ENCODE peak calls at places on chromosomes 6 and 20, in six cellular contexts. T, Y, S, U, J and N are unnamed samples.

GRCh38 chr20:41599699-41600104 is 18.5 kb downstream of the CHD6 start:
- DNase-seq in U (no peak), S (peak; percentile 17), Y (no peak), J (no peak), T (no peak), N (no peak)

GRCh38 chr6:1316482-1317220 is 4.8 kb downstream of the FOXQ1 start:
- DNase-seq in T (no peak), U (peak; percentile 30), S (peak; percentile 63), Y (peak; percentile 70), J (no peak), N (no peak)

GRCh38 chr20:8401491-8401890 is 269.4 kb downstream of the PLCB1 start:
- DNase-seq in Y (no peak), S (no peak), U (no peak), T (no peak), J (no peak), N (no peak)

GRCh38 chr6:21900730-21901129 is 307.2 kb downstream of the SOX4 start:
- DNase-seq in T (no peak), J (no peak), U (no peak), Y (no peak), S (no peak), N (no peak)

GRCh38 chr6:6319947-6320811 is at the start of gene F13A1:
- DNase-seq in U (no peak), S (peak; percentile 72), J (no peak), Y (no peak), T (no peak), N (no peak)

GRCh38 chr6:168773788-168774187 is 332.8 kb downstream of the SMOC2 start:
- DNase-seq in J (no peak), T (no peak), Y (no peak), S (no peak), U (no peak), N (no peak)

GRCh38 chr6:37319156-37319555 is 34.6 kb upstream of the RNF8 start:
- DNase-seq in S (no peak), J (no peak), Y (no peak), T (no peak), U (no peak), N (no peak)

GRCh38 chr20:13857304-13857703 is 72.5 kb downstream of the NDUFAF5 start:
- DNase-seq in T (no peak), J (no peak), S (no peak), U (no peak), Y (no peak), N (no peak)

GRCh38 chr20:36454664-36455427 is 86.5 kb upstream of the MYL9 start:
- DNase-seq in U (no peak), T (no peak), J (no peak), S (peak; percentile 54), Y (peak; percentile 68), N (no peak)

GRCh38 chr6:121607716-121608115 is 172.3 kb downstream of the GJA1 start:
- DNase-seq in T (no peak), J (no peak), S (no peak), Y (no peak), U (no peak), N (no peak)

GRCh38 chr6:46688966-46689335 is 1.3 kb downstream of the TDRD6 start:
- DNase-seq in S (no peak), T (no peak), J (no peak), Y (no peak), U (no peak), N (no peak)

GRCh38 chr6:106101466-106101865 is 15.3 kb downstream of the PRDM1 start:
- DNase-seq in U (no peak), Y (no peak), S (no peak), J (no peak), T (no peak), N (no peak)

GRCh38 chr20:20224806-20225205 is 143.1 kb upstream of the INSM1 start:
- DNase-seq in Y (no peak), U (no peak), J (no peak), S (no peak), T (no peak), N (no peak)

GRCh38 chr6:5435449-5435848 is 174.1 kb downstream of the FARS2 start:
- DNase-seq in S (no peak), U (no peak), Y (no peak), J (no peak), T (no peak), N (no peak)

GRCh38 chr6:37127961-37128862 is 41.7 kb upstream of the PIM1 start:
- DNase-seq in Y (peak; percentile 97), U (no peak), T (peak; percentile 65), J (no peak), S (no peak), N (no peak)

GRCh38 chr6:154993026-154993425 is 2.1 kb upstream of the TIAM2 start:
- DNase-seq in T (no peak), Y (no peak), U (no peak), S (no peak), J (no peak), N (no peak)

GRCh38 chr20:10250902-10251301 is 32.3 kb downstream of the SNAP25 start:
- DNase-seq in S (no peak), J (no peak), Y (peak; percentile 42), U (no peak), T (no peak), N (no peak)

GRCh38 chr20:53959849-53960585 is 110.4 kb downstream of the BCAS1 start:
- DNase-seq in U (no peak), S (no peak), T (no peak), J (no peak), Y (peak; percentile 57), N (no peak)

GRCh38 chr20:49399329-49399728 is 83.1 kb downstream of the KCNB1 start:
- DNase-seq in T (no peak), J (no peak), Y (no peak), U (no peak), S (no peak), N (no peak)

GRCh38 chr6:96975848-96976247 is 51.3 kb downstream of the KLHL32 start:
- DNase-seq in J (no peak), T (no peak), U (no peak), S (no peak), Y (no peak), N (no peak)

GRCh38 chr6:72939029-72939428 is 286.3 kb downstream of the KHDC1L start:
- DNase-seq in U (no peak), J (no peak), S (no peak), Y (no peak), T (no peak), N (no peak)

GRCh38 chr20:17541996-17542395 is 10.8 kb upstream of the BFSP1 start:
- DNase-seq in T (no peak), J (no peak), S (no peak), U (no peak), Y (no peak), N (no peak)

GRCh38 chr20:37971561-37972127 is 61.6 kb downstream of the TTI1 start:
- DNase-seq in U (no peak), T (no peak), Y (no peak), S (peak; percentile 41), J (no peak), N (no peak)

GRCh38 chr6:76862966-76863365 is 600.3 kb downstream of the HTR1B start:
- DNase-seq in U (no peak), T (no peak), J (no peak), S (no peak), Y (no peak), N (no peak)

GRCh38 chr20:574297-574942 is 30.8 kb upstream of the CSNK2A1 start:
- DNase-seq in Y (no peak), U (no peak), T (no peak), J (no peak), S (peak; percentile 66), N (peak; percentile 64)
- H3K9ac ChIP-seq in Y (no peak overlapping the region), U (no peak overlapping the region), T (peak overlapping the region; percentile 52), J (no peak overlapping the region), S (no peak overlapping the region), N (no peak overlapping the region)

GRCh38 chr6:84801250-84801649 is 36.9 kb upstream of the TBX18 start:
- DNase-seq in Y (no peak), J (no peak), T (no peak), U (no peak), S (no peak), N (no peak)

GRCh38 chr6:84796343-84796742 is 31.9 kb upstream of the TBX18 start:
- DNase-seq in Y (no peak), J (no peak), U (no peak), T (no peak), S (no peak), N (no peak)

DNA sequence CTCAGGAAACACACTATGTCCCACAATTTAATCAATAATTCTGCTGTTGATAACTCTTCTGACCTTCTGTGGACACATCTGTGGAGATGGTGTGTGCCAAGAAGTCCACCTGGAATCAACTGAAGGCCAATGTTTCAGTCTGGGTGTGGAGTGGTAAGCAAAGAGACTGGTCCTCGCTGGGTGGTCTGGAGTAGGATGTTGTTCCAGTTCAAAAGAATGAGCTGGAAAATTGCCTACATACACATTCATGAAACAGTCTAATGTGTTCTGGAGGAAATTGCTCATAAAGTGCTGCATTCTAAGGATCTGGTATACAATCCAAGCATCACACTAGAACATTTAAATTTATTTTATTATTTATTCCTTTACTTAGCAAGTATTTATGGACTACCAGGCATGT is 33.9 kb upstream of the TBX18 start:
- DNase-seq in J (no peak), T (no peak), S (no peak), U (no peak), Y (no peak), N (no peak)
- TF ChIP-seq ZNF274 in J (no peak), T (no peak), S (no peak), U (no peak), Y (no peak), N (no peak)

DNA sequence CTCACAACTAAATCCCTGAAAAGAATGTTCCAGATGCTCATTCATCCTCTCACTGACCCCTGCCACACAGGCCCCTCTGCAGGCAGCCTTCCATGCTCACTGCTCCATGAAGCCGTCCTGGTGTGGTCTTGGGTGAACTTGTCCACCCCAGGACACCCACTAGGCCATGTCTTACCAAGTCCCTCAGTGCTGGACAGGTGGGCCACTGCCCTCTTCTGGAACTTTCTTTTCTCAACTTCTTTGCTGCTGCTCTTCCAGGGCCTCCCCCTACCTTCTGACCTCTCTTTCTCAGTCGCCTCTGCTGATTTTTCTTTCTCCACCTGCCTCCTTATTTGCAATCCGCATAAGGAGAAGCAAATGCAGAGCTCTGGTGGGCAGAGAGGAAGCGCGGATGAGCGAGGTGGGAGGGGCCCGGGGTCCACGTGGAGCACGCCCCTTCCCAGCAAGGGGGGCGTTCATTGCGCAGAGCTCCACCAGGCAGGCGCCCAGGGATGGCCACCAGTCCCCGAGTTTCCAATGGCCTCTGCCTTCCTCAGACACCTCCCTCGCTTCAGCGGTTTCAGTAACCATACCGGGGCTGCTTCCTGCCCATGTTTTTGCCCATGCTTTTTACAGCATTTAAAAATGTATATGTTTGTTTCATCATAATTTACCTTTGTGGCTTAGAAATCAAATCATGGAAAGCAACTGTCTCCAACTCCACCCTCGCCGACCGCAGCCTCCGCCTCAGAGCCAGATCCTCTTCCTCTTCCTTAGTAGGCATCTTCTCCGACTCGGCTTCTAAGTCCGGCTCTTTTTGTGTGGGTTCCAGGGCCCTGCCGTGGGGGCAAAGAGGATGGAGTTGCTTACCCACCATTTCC is 129.6 kb downstream of the ZDHHC14 start:
- DNase-seq in J (no peak), U (no peak), S (no peak), T (no peak), Y (no peak), N (no peak)
- TF ChIP-seq YY1 in J (no peak), U (no peak), S (no peak), T (no peak), Y (no peak), N (no peak)

DNA sequence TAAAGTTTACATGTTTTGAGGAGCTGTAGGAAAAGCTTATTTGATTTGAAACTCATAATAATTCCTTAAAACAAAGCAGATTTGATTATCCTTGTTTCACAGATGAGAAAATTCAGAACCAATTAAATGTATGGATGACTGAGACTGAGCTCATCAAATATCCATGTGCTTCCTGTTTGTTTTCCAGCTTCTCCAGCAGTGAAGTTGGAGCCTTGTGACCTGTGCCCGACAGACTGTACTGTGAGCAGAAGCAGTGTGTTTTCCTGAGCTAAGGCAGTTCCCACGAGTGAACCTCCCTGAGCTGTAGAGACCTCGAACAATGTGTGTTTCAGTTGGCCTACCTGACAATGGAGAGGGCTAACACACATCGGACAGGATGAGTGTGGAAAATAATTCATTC is 599.5 kb upstream of the NRSN1 start:
- DNase-seq in T (no peak), S (no peak), J (no peak), U (no peak), Y (no peak), N (no peak)
- H3K9ac ChIP-seq in T (no peak overlapping the region), S (no peak overlapping the region), J (no peak overlapping the region), U (no peak overlapping the region), Y (no peak overlapping the region), N (no peak overlapping the region)